ENCODE peak calls at places on chromosome 22, in seven cellular contexts. X is H1, E is Karpas-422, R is right lobe of liver, L is heart left ventricle, Y is tibial nerve, G is PC-9. T is an unnamed sample. For H3K27me3, the result is how much of the 10 kb centered on the place peaks cover.

GRCh38 chr22:47124451-47124881 is 362.0 kb downstream of the TBC1D22A start:
- DNase-seq in X (no peak), E (no peak), R (no peak), L (no peak), Y (no peak), G (no peak), T (no peak)

GRCh38 chr22:50694766-50695420 is 22.3 kb downstream of the SHANK3 start:
- DNase-seq in X (no peak), E (no peak), R (peak), L (no peak), Y (no peak), G (no peak), T (no peak)

GRCh38 chr22:19523240-19524169 is 705 bp downstream of the CLDN5 start:
- DNase-seq in X (peak), E (no peak), R (peak), L (no peak), Y (no peak), G (no peak), T (no peak)

GRCh38 chr22:49727881-49728563 is 99.7 kb downstream of the BRD1 start:
- DNase-seq in X (no peak), E (no peak), R (no peak), L (no peak), Y (peak), G (no peak), T (no peak)

GRCh38 chr22:21632237-21632895 is at the start of gene CCDC116:
- DNase-seq in X (peak), E (peak), R (no peak), L (no peak), Y (no peak), G (no peak), T (peak)

GRCh38 chr22:22073769-22074561 is 91.4 kb upstream of the TOP3B start:
- DNase-seq in X (no peak), E (no peak), R (no peak), L (no peak), Y (no peak), G (no peak), T (no peak)

GRCh38 chr22:46045459-46046298 is 68.7 kb upstream of the WNT7B start:
- DNase-seq in X (no peak), E (no peak), R (peak), L (no peak), Y (peak), G (no peak), T (no peak)

GRCh38 chr22:25485626-25486545 is 78.6 kb upstream of the GRK3 start:
- DNase-seq in X (no peak), E (no peak), R (no peak), L (no peak), Y (no peak), G (no peak), T (no peak)

GRCh38 chr22:25070870-25071465 is 118.5 kb downstream of the KIAA1671 start:
- DNase-seq in X (no peak), E (no peak), R (no peak), L (no peak), Y (no peak), G (no peak), T (no peak)

GRCh38 chr22:23067023-23067650 is 3.2 kb upstream of the GNAZ start:
- DNase-seq in X (peak), E (no peak), R (peak), L (peak), Y (peak), G (no peak), T (no peak)

GRCh38 chr22:46064236-46064965 is 85.9 kb upstream of the PPARA start:
- DNase-seq in X (no peak), E (no peak), R (no peak), L (peak), Y (peak), G (no peak), T (no peak)

GRCh38 chr22:47384977-47385376 is 622.5 kb downstream of the TBC1D22A start:
- DNase-seq in X (no peak), E (no peak), R (no peak), L (no peak), Y (no peak), G (no peak), T (no peak)

GRCh38 chr22:47629791-47630655 is 867.6 kb downstream of the TBC1D22A start:
- DNase-seq in X (no peak), E (no peak), R (no peak), L (no peak), Y (no peak), G (no peak), T (no peak)

GRCh38 chr22:35322126-35322525 is 22.4 kb downstream of the TOM1 start:
- DNase-seq in X (no peak), E (no peak), R (peak), L (peak), Y (no peak), G (no peak), T (no peak)

GRCh38 chr22:24240381-24240780 is 4.5 kb downstream of the GGT5 start:
- DNase-seq in X (no peak), E (no peak), R (no peak), L (no peak), Y (no peak), G (no peak), T (no peak)

GRCh38 chr22:50192825-50193204 is 7.1 kb downstream of the TRABD start:
- DNase-seq in X (no peak), E (no peak), R (no peak), L (no peak), Y (no peak), G (no peak), T (no peak)

GRCh38 chr22:25131198-25131887 is 68.3 kb upstream of the CRYBB3 start:
- DNase-seq in X (no peak), E (peak), R (peak), L (no peak), Y (no peak), G (no peak), T (no peak)

GRCh38 chr22:31055322-31056159 is 25.6 kb upstream of the SMTN start:
- DNase-seq in X (no peak), E (no peak), R (peak), L (peak), Y (peak), G (peak), T (no peak)

GRCh38 chr22:47352920-47353700 is 590.7 kb downstream of the TBC1D22A start:
- DNase-seq in X (no peak), E (no peak), R (peak), L (no peak), Y (peak), G (no peak), T (no peak)

GRCh38 chr22:47101321-47101885 is 339.0 kb downstream of the TBC1D22A start:
- DNase-seq in X (no peak), E (no peak), R (no peak), L (no peak), Y (no peak), G (no peak), T (no peak)

GRCh38 chr22:39547587-39547947 is 15.0 kb upstream of the RPS19BP1 start:
- DNase-seq in X (no peak), E (no peak), R (no peak), L (no peak), Y (no peak), G (no peak), T (no peak)
- H3K27me3 ChIP-seq in X (under half), E (under half), R (under half), L (under half), Y (half or more), G (under half), T (under half)

GRCh38 chr22:42937164-42937854 is 77.6 kb downstream of the PACSIN2 start:
- DNase-seq in X (no peak), E (no peak), R (no peak), L (no peak), Y (no peak), G (peak), T (no peak)
- H3K4me3 ChIP-seq in X (no peak), E (no peak), R (no peak), L (no peak), Y (no peak), G (peak), T (no peak)

GRCh38 chr22:37321288-37321687 is 39.0 kb downstream of the CYTH4 start:
- DNase-seq in X (no peak), E (no peak), R (no peak), L (no peak), Y (no peak), G (no peak), T (no peak)

GRCh38 chr22:37319469-37319868 is 37.2 kb downstream of the CYTH4 start:
- DNase-seq in X (no peak), E (no peak), R (no peak), L (no peak), Y (no peak), G (no peak), T (no peak)

GRCh38 chr22:37317698-37318210 is 35.4 kb downstream of the CYTH4 start:
- DNase-seq in X (no peak), E (no peak), R (no peak), L (no peak), Y (no peak), G (no peak), T (no peak)

GRCh38 chr22:37318255-37319109 is 36.2 kb downstream of the CYTH4 start:
- DNase-seq in X (no peak), E (no peak), R (no peak), L (no peak), Y (no peak), G (no peak), T (no peak)

DNA sequence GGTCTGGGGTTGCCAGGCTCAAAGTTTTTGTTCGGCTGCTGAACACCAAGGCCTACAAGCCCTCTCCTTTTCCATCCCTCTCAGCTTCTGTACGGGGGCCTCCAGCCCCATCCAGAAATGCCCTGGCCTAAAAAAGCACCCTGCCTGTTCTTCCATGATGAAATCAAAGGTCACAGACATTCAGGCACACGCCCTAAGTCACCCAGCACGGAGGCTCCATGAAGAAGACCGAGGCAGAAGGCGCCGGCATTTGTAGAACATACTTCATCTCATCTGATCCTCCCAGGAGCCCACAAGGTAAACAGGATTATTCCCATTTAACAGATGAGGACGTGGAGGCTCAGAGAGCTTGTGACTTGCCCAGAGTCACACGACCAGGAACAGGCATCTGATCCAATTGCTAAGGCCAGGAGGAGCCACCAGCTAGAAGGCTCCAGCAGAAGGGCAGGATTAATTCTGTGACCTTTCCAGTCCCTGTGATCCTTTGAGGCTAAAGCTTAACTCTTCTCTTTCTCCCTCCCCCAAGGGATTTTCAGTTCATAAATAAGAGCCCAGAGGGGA is 38.5 kb downstream of the CYTH4 start:
- DNase-seq in X (no peak), E (no peak), R (no peak), L (no peak), Y (no peak), G (no peak), T (no peak)
- H3K27me3 ChIP-seq in X (under half), E (under half), R (under half), L (half or more), Y (under half), G (under half), T (under half)

GRCh38 chr22:36331306-36331911 is 56.4 kb downstream of the MYH9 start:
- DNase-seq in X (no peak), E (peak), R (peak), L (peak), Y (no peak), G (peak), T (peak)
- H3K4me3 ChIP-seq in X (no peak), E (peak), R (no peak), L (peak), Y (no peak), G (peak), T (peak)

GRCh38 chr22:44276706-44277403 is 35.9 kb downstream of the SHISAL1 start:
- DNase-seq in X (no peak), E (no peak), R (no peak), L (no peak), Y (no peak), G (no peak), T (no peak)

GRCh38 chr22:44278234-44279058 is 34.3 kb downstream of the SHISAL1 start:
- DNase-seq in X (no peak), E (peak), R (no peak), L (no peak), Y (no peak), G (no peak), T (no peak)

GRCh38 chr22:44279059-44279340 is 33.8 kb downstream of the SHISAL1 start:
- DNase-seq in X (no peak), E (no peak), R (no peak), L (no peak), Y (no peak), G (no peak), T (no peak)

GRCh38 chr22:44276041-44276440 is 36.7 kb downstream of the SHISAL1 start:
- DNase-seq in X (no peak), E (no peak), R (no peak), L (no peak), Y (no peak), G (no peak), T (no peak)

GRCh38 chr22:44277404-44278135 is 35.2 kb downstream of the SHISAL1 start:
- DNase-seq in X (no peak), E (no peak), R (no peak), L (no peak), Y (no peak), G (no peak), T (no peak)
- H3K27me3 ChIP-seq in X (under half), E (under half), R (under half), L (under half), Y (under half), G (under half), T (under half)